ENCODE peak calls at places on chromosome 21, in six cellular contexts. E is immature natural killer cell, Y is nucleus accumbens, X is AG04450, O is thoracic aorta, W is astrocyte of the cerebellum. J is an unnamed sample.
A peak's percentile ranks its signal among the peaks of the same experiment; 100 is the strongest.

GRCh38 chr21:36069713-36070573 is at the start of gene CBR1:
- DNase-seq in E (peak; percentile 90), Y (peak; percentile 90), X (peak; percentile 87), O (peak; percentile 84), W (peak; percentile 73), J (peak; percentile 87)

GRCh38 chr21:41295721-41296254 is 20.8 kb upstream of the FAM3B start:
- DNase-seq in E (no peak), Y (no peak), X (no peak), O (no peak), W (no peak), J (no peak)

GRCh38 chr21:32382108-32382601 is 10.7 kb downstream of the URB1 start:
- DNase-seq in E (no peak), Y (no peak), X (no peak), O (no peak), W (peak; percentile 55), J (no peak)

GRCh38 chr21:39141502-39141901 is 41.7 kb downstream of the PSMG1 start:
- DNase-seq in E (no peak), Y (no peak), X (peak; percentile 57), O (no peak), W (no peak), J (no peak)

GRCh38 chr21:16709866-16710550 is 802.8 kb upstream of the CXADR start:
- DNase-seq in E (no peak), Y (no peak), X (peak; percentile 20), O (no peak), W (no peak), J (no peak)

GRCh38 chr21:28439246-28439645 is 553.4 kb downstream of the LTN1 start:
- DNase-seq in E (no peak), Y (no peak), X (no peak), O (no peak), W (no peak), J (no peak)

GRCh38 chr21:42599486-42599885 is 53.9 kb upstream of the PDE9A start:
- DNase-seq in E (no peak), Y (no peak), X (no peak), O (no peak), W (no peak), J (no peak)

GRCh38 chr21:42262826-42263225 is 43.9 kb downstream of the ABCG1 start:
- DNase-seq in E (no peak), Y (no peak), X (no peak), O (peak; percentile 42), W (no peak), J (no peak)

GRCh38 chr21:41360072-41360821 is 1.6 kb upstream of the MX2 start:
- DNase-seq in E (no peak), Y (no peak), X (peak; percentile 10), O (no peak), W (no peak), J (peak; percentile 79)

GRCh38 chr21:34912022-34912933 is 136.8 kb downstream of the RUNX1 start:
- DNase-seq in E (no peak), Y (no peak), X (no peak), O (no peak), W (no peak), J (no peak)

GRCh38 chr21:41358193-41359166 is 3.3 kb upstream of the MX2 start:
- DNase-seq in E (no peak), Y (no peak), X (no peak), O (no peak), W (no peak), J (no peak)

GRCh38 chr21:35095859-35096291 is 46.8 kb upstream of the RUNX1 start:
- DNase-seq in E (no peak), Y (no peak), X (no peak), O (no peak), W (no peak), J (no peak)

GRCh38 chr21:40334159-40334558 is 466.9 kb downstream of the PCP4 start:
- DNase-seq in E (no peak), Y (no peak), X (no peak), O (no peak), W (no peak), J (no peak)

GRCh38 chr21:34878501-34878900 is 170.6 kb downstream of the RUNX1 start:
- DNase-seq in E (no peak), Y (no peak), X (no peak), O (no peak), W (no peak), J (peak; percentile 74)

GRCh38 chr21:45098867-45099266 is 24.5 kb downstream of the ADARB1 start:
- DNase-seq in E (no peak), Y (no peak), X (no peak), O (no peak), W (no peak), J (no peak)

GRCh38 chr21:17539743-17540341 is 27.0 kb downstream of the CXADR start:
- DNase-seq in E (no peak), Y (no peak), X (no peak), O (no peak), W (no peak), J (no peak)

GRCh38 chr21:41662761-41663160 is 104.1 kb downstream of the RIPK4 start:
- DNase-seq in E (no peak), Y (no peak), X (no peak), O (no peak), W (no peak), J (no peak)

GRCh38 chr21:29105218-29105617 is 25.2 kb upstream of the MAP3K7CL start:
- DNase-seq in E (no peak), Y (no peak), X (no peak), O (no peak), W (no peak), J (no peak)

GRCh38 chr21:31222142-31222541 is 121.9 kb downstream of the TIAM1 start:
- DNase-seq in E (no peak), Y (no peak), X (no peak), O (no peak), W (peak; percentile 34), J (no peak)

GRCh38 chr21:44438531-44439210 is 16.6 kb upstream of the LRRC3 start:
- DNase-seq in E (no peak), Y (no peak), X (no peak), O (no peak), W (no peak), J (no peak)

GRCh38 chr21:37827878-37828277 is 88.4 kb downstream of the KCNJ6 start:
- DNase-seq in E (no peak), Y (no peak), X (no peak), O (no peak), W (no peak), J (no peak)

GRCh38 chr21:36994501-36995189 is 11.9 kb upstream of the RIPPLY3 start:
- DNase-seq in E (peak; percentile 20), Y (no peak), X (no peak), O (no peak), W (no peak), J (no peak)

GRCh38 chr21:32993894-32994293 is 31.8 kb upstream of the OLIG2 start:
- DNase-seq in E (no peak), Y (no peak), X (no peak), O (no peak), W (no peak), J (no peak)

GRCh38 chr21:14548751-14549150 is 2.6 kb upstream of the SAMSN1 start:
- DNase-seq in E (no peak), Y (no peak), X (no peak), O (no peak), W (no peak), J (no peak)

GRCh38 chr21:34647552-34647951 is 21.2 kb upstream of the CLIC6 start:
- DNase-seq in E (no peak), Y (no peak), X (no peak), O (no peak), W (no peak), J (no peak)

GRCh38 chr21:42302794-42303193 is 12.4 kb downstream of the TFF3 start:
- DNase-seq in E (no peak), Y (no peak), X (no peak), O (no peak), W (no peak), J (peak; percentile 23)

GRCh38 chr21:29943885-29944284 is 4.1 kb upstream of the GRIK1 start:
- DNase-seq in E (no peak), Y (no peak), X (no peak), O (no peak), W (no peak), J (no peak)